ENCODE peak calls at places on chromosomes 6 and 20, in four cellular contexts. V is K562, A is HepG2, D is GM12892. C is an unnamed sample.

GRCh38 chr6:47242483-47243386 is 67.0 kb downstream of the TNFRSF21 start:
- DNase-seq in V (peak), A (no peak), D (peak), C (peak)

GRCh38 chr20:50663095-50663821 is 28.1 kb downstream of the RIPOR3 start:
- DNase-seq in V (peak), A (peak), D (no peak), C (no peak)

GRCh38 chr20:34578040-34578439 is 19.5 kb downstream of the MAP1LC3A start:
- DNase-seq in V (no peak), A (no peak), D (no peak), C (no peak)

GRCh38 chr6:42401605-42401935 is 50.2 kb downstream of the TRERF1 start:
- DNase-seq in V (no peak), A (no peak), D (no peak), C (no peak)

GRCh38 chr20:25529295-25529951 is 55.9 kb downstream of the NINL start:
- DNase-seq in V (no peak), A (no peak), D (no peak), C (no peak)

GRCh38 chr6:125340946-125341345 is 39.2 kb upstream of the HDDC2 start:
- DNase-seq in V (no peak), A (no peak), D (no peak), C (no peak)

GRCh38 chr20:32804817-32805216 is 14.9 kb upstream of the MAPRE1 start:
- DNase-seq in V (no peak), A (no peak), D (no peak), C (no peak)

GRCh38 chr6:42514746-42515145 is 49.1 kb upstream of the UBR2 start:
- DNase-seq in V (no peak), A (no peak), D (no peak), C (no peak)

GRCh38 chr6:8539446-8539845 is 104.1 kb upstream of the SLC35B3 start:
- DNase-seq in V (peak), A (peak), D (no peak), C (peak)

GRCh38 chr6:4264076-4264475 is 128.7 kb upstream of the ECI2 start:
- DNase-seq in V (no peak), A (no peak), D (no peak), C (no peak)

GRCh38 chr6:166465671-166466087 is 82.9 kb upstream of the MPC1 start:
- DNase-seq in V (peak), A (no peak), D (no peak), C (no peak)

GRCh38 chr6:127119361-127120108 is 1.1 kb downstream of the RSPO3 start:
- DNase-seq in V (no peak), A (no peak), D (peak), C (peak)

GRCh38 chr6:26172496-26172958 is 85.3 kb downstream of the HFE start:
- DNase-seq in V (peak), A (no peak), D (no peak), C (no peak)

GRCh38 chr6:158906926-158907325 is 87.8 kb upstream of the EZR start:
- DNase-seq in V (no peak), A (no peak), D (no peak), C (no peak)

GRCh38 chr6:19831358-19831757 is 5.8 kb upstream of the ID4 start:
- DNase-seq in V (no peak), A (no peak), D (no peak), C (no peak)

GRCh38 chr20:20665933-20666332 is 46.5 kb downstream of the RALGAPA2 start:
- DNase-seq in V (no peak), A (no peak), D (no peak), C (no peak)

GRCh38 chr6:14804444-14805210 is 441.2 kb upstream of the JARID2 start:
- DNase-seq in V (peak), A (peak), D (no peak), C (no peak)

GRCh38 chr6:170266061-170266825 is 24.6 kb downstream of the DLL1 start:
- DNase-seq in V (no peak), A (no peak), D (no peak), C (no peak)

GRCh38 chr6:99434702-99435530 is 9.8 kb upstream of the PNISR start:
- DNase-seq in V (peak), A (peak), D (no peak), C (no peak)

GRCh38 chr6:43744931-43745727 is 24.9 kb upstream of the VEGFA start:
- DNase-seq in V (no peak), A (no peak), D (no peak), C (no peak)

GRCh38 chr6:160226118-160226541 is 32.5 kb downstream of the SLC22A2 start:
- DNase-seq in V (no peak), A (no peak), D (no peak), C (no peak)

GRCh38 chr6:157459327-157459726 is 78.3 kb downstream of the ZDHHC14 start:
- DNase-seq in V (peak), A (no peak), D (no peak), C (no peak)

GRCh38 chr20:37270586-37271420 is 9.2 kb upstream of the GHRH start:
- DNase-seq in V (peak), A (peak), D (no peak), C (peak)

GRCh38 chr20:48975955-48976354 is 54.4 kb downstream of the ARFGEF2 start:
- DNase-seq in V (no peak), A (no peak), D (no peak), C (no peak)

GRCh38 chr20:33280775-33281174 is 2.2 kb upstream of the BPIFB1 start:
- DNase-seq in V (no peak), A (no peak), D (no peak), C (no peak)

GRCh38 chr6:65112435-65112834 is 594.6 kb downstream of the EYS start:
- DNase-seq in V (no peak), A (no peak), D (no peak), C (no peak)

GRCh38 chr6:106281661-106282060 is 43.9 kb downstream of the ATG5 start:
- DNase-seq in V (no peak), A (no peak), D (no peak), C (no peak)

GRCh38 chr6:105487040-105487787 is 84.3 kb upstream of the PREP start:
- DNase-seq in V (no peak), A (no peak), D (no peak), C (no peak)

GRCh38 chr6:149847943-149848267 is 16.3 kb downstream of the LRP11 start:
- DNase-seq in V (no peak), A (no peak), D (no peak), C (no peak)

GRCh38 chr6:12010635-12011275 is 1.4 kb upstream of the HIVEP1 start:
- DNase-seq in V (peak), A (no peak), D (no peak), C (no peak)

GRCh38 chr20:15144911-15145310 is 807.5 kb upstream of the FLRT3 start:
- DNase-seq in V (no peak), A (no peak), D (no peak), C (no peak)

GRCh38 chr6:120935007-120935406 is 399.3 kb downstream of the TBC1D32 start:
- DNase-seq in V (no peak), A (no peak), D (no peak), C (no peak)

GRCh38 chr6:26124550-26125014 is 37.4 kb downstream of the HFE start:
- DNase-seq in V (no peak), A (no peak), D (no peak), C (no peak)

GRCh38 chr6:157954150-157955117 is 27.2 kb upstream of the SYNJ2 start:
- DNase-seq in V (no peak), A (peak), D (no peak), C (no peak)

GRCh38 chr6:82006027-82006738 is 241.4 kb downstream of the IBTK start:
- DNase-seq in V (peak), A (peak), D (no peak), C (no peak)

GRCh38 chr6:117482240-117483003 is at the start of gene DCBLD1:
- DNase-seq in V (peak), A (peak), D (peak), C (peak)

GRCh38 chr6:42453649-42454427 is 2.1 kb upstream of the TRERF1 start:
- DNase-seq in V (peak), A (no peak), D (no peak), C (no peak)

GRCh38 chr6:10692965-10693538 is 1.4 kb downstream of the C6orf52 start:
- DNase-seq in V (no peak), A (no peak), D (no peak), C (no peak)

GRCh38 chr6:10695086-10695657 is 400 bp downstream of the PAK1IP1 start:
- DNase-seq in V (peak), A (no peak), D (no peak), C (no peak)

GRCh38 chr6:10690651-10691445 is 3.6 kb downstream of the C6orf52 start:
- DNase-seq in V (no peak), A (no peak), D (no peak), C (no peak)

GRCh38 chr6:10694302-10695085 is at the start of the genes C6orf52 and PAK1IP1:
- DNase-seq in V (peak), A (peak), D (peak), C (peak)

DNA sequence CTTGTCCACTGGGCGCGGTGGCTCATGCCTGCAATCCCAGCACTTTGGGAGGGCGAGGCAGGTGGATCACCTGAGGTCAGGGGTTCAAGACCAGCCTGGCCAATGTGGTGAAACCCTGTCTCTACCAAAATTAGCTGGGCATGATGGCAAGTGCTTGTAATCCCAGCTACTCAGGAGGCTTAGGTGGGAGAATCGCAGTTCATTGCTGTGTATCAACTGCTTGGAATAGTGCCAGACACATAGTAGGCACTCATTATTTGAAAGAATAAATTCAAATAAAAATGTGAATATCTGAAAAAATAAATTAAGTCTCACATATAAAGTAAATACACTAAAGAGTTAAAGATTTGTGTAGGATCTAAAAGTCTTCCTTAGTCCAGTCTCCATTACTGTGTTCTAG is 1.9 kb downstream of the PAK1IP1 start:
- DNase-seq in V (no peak), A (no peak), D (no peak), C (no peak)
- TF ChIP-seq POLR2A in V (no peak), A (no peak), D (no peak), C (no peak)

GRCh38 chr6:21887301-21888185 is 294.0 kb downstream of the SOX4 start:
- DNase-seq in V (no peak), A (peak), D (no peak), C (no peak)

GRCh38 chr6:21885101-21885500 is 291.6 kb downstream of the SOX4 start:
- DNase-seq in V (no peak), A (no peak), D (no peak), C (no peak)

GRCh38 chr6:21883929-21884328 is 290.4 kb downstream of the SOX4 start:
- DNase-seq in V (no peak), A (no peak), D (no peak), C (no peak)

GRCh38 chr6:21886601-21887091 is 293.1 kb downstream of the SOX4 start:
- DNase-seq in V (no peak), A (no peak), D (no peak), C (no peak)

GRCh38 chr6:21885532-21886089 is 292.1 kb downstream of the SOX4 start:
- DNase-seq in V (no peak), A (no peak), D (no peak), C (no peak)
- TF ChIP-seq POLR2AphosphoS5 in V (no peak), A (no peak), D (no peak), C (no peak)

GRCh38 chr6:36571122-36572043 is 22.8 kb upstream of the SRSF3 start:
- DNase-seq in V (no peak), A (no peak), D (no peak), C (no peak)
- TF ChIP-seq TAF1 in V (no peak), A (no peak), D (no peak), C (no peak)

GRCh38 chr6:111976169-111976568 is 77.7 kb upstream of the CCN6 start:
- DNase-seq in V (peak), A (no peak), D (no peak), C (no peak)
- TF ChIP-seq POLR2A in V (no peak), A (no peak), D (no peak), C (no peak)

GRCh38 chr6:163406320-163406719 is 8.2 kb upstream of the QKI start:
- DNase-seq in V (no peak), A (no peak), D (no peak), C (no peak)

GRCh38 chr6:163406830-163407229 is 7.7 kb upstream of the QKI start:
- DNase-seq in V (no peak), A (no peak), D (no peak), C (no peak)

GRCh38 chr6:163405412-163406309 is 8.9 kb upstream of the QKI start:
- DNase-seq in V (no peak), A (peak), D (no peak), C (no peak)

GRCh38 chr6:163402616-163403015 is 11.9 kb upstream of the QKI start:
- DNase-seq in V (no peak), A (no peak), D (no peak), C (no peak)

GRCh38 chr6:163404825-163405265 is 9.7 kb upstream of the QKI start:
- DNase-seq in V (no peak), A (peak), D (no peak), C (no peak)
- TF ChIP-seq POLR2AphosphoS5 in V (no peak), A (no peak), D (no peak), C (no peak)

DNA sequence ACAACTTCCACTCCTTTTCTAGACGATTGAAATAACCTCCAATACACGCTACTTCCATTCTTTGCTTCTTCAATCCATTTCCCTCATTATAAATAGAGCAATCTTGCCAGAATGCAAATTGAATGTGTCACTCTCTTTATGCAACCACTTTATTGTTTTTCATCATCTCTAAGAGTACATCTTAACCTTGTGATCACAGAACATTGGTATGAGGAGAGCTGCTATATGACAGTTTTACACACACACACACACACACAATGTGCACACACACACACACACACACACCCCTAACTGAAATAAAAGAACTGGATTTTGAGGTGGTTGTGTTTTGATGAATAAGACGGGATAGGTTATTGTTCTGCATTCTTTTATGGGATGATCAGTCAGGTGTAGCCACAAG is 187.0 kb downstream of the HDGFL1 start:
- DNase-seq in V (no peak), A (no peak), D (no peak), C (no peak)
- TF ChIP-seq TAF1 in V (no peak), A (no peak), D (no peak), C (no peak)

GRCh38 chr6:30163090-30163917 is at the start of gene TRIM15:
- DNase-seq in V (peak), A (peak), D (no peak), C (no peak)
- TF ChIP-seq POLR2A in V (no peak), A (peak), D (no peak), C (no peak)

GRCh38 chr20:63168861-63169260 is 47.1 kb downstream of the YTHDF1 start:
- DNase-seq in V (no peak), A (no peak), D (no peak), C (no peak)
- TF ChIP-seq POLR2AphosphoS5 in V (no peak), A (no peak), D (no peak), C (no peak)

DNA sequence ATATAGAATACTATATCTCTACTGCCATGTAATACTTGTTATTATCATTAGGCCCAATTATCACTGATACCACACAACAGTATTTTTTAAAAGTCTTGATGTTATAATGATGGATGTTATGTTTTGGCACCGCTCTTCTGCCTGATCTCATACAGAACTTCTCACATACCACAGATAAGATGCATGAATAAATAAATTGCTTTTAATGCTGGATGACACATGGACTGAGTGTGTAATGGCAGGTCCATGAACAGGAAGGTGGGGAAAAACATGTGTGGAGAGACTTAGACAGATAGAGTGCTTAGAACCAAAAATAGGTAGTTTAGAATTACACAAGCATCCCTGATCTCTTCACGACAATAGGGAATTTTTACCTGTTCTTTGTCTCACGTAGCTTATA is 258.4 kb upstream of the MARCKS start:
- DNase-seq in V (no peak), A (no peak), D (no peak), C (no peak)
- TF ChIP-seq TAF1 in V (no peak), A (no peak), D (no peak), C (no peak)